ENCODE peak calls at places on chromosome 3, in eight cellular contexts. K is PC-3, B is lung, S is K562, E is cardiac muscle cell, M is OCI-LY7, N is pancreas, Q is Panc1. C is an unnamed sample.
A peak's percentile ranks its signal among the peaks of the same experiment; 100 is the strongest.

GRCh38 chr3:173933113-173933512 is 535.6 kb downstream of the NLGN1 start:
- DNase-seq in B (no peak), K (no peak), E (no peak), N (no peak), M (no peak), S (no peak), Q (no peak), C (no peak)

GRCh38 chr3:54761661-54762060 is 166.2 kb downstream of the LRTM1 start:
- DNase-seq in N (no peak), E (no peak), M (no peak), S (no peak), Q (no peak), B (no peak), K (no peak), C (no peak)

GRCh38 chr3:134650431-134651346 is at the start of gene KY:
- DNase-seq in Q (no peak), N (peak; percentile 80), E (peak; percentile 68), S (no peak), M (no peak), K (no peak), B (no peak), C (no peak)

GRCh38 chr3:155302476-155302875 is 9.0 kb upstream of the STRIT1 start:
- DNase-seq in Q (no peak), B (no peak), E (no peak), M (no peak), N (no peak), K (peak; percentile 61), S (no peak), C (no peak)

GRCh38 chr3:9808345-9809037 is 1.6 kb upstream of the TTLL3 start:
- DNase-seq in Q (no peak), E (peak; percentile 46), M (peak; percentile 78), K (peak; percentile 63), S (peak; percentile 44), N (no peak), B (no peak), C (no peak)

GRCh38 chr3:111465081-111465670 is 76.8 kb upstream of the CD96 start:
- DNase-seq in M (no peak), K (no peak), B (no peak), S (no peak), E (no peak), Q (no peak), N (no peak), C (no peak)

GRCh38 chr3:59979542-59979941 is 929.7 kb upstream of the CFAP20DC start:
- DNase-seq in N (no peak), M (no peak), K (no peak), Q (no peak), E (no peak), S (no peak), B (no peak), C (no peak)

GRCh38 chr3:15148614-15149013 is 49.7 kb upstream of the RBSN start:
- DNase-seq in Q (no peak), B (no peak), N (no peak), S (peak; percentile 89), K (peak; percentile 29), M (peak; percentile 9), E (peak; percentile 23), C (no peak)

GRCh38 chr3:171574556-171575240 is 114.5 kb upstream of the TNIK start:
- DNase-seq in E (no peak), K (no peak), B (no peak), Q (no peak), M (no peak), S (no peak), N (no peak), C (no peak)

GRCh38 chr3:110457508-110457907 is 614.1 kb upstream of the NECTIN3 start:
- DNase-seq in M (no peak), B (no peak), K (no peak), E (no peak), N (no peak), S (no peak), Q (no peak), C (no peak)

GRCh38 chr3:45885979-45886711 is at the start of gene CCR9:
- DNase-seq in E (no peak), M (no peak), N (no peak), K (no peak), Q (no peak), S (no peak), B (no peak), C (no peak)

GRCh38 chr3:127529346-127530188 is 61.0 kb downstream of the TPRA1 start:
- DNase-seq in K (no peak), B (peak; percentile 11), S (no peak), E (no peak), Q (no peak), M (no peak), N (no peak), C (no peak)

GRCh38 chr3:159236306-159236705 is 434.5 kb downstream of the MFSD1 start:
- DNase-seq in S (no peak), M (no peak), Q (no peak), N (no peak), K (no peak), B (no peak), E (no peak), C (no peak)

GRCh38 chr3:42088803-42089520 is 2.2 kb upstream of the TRAK1 start:
- DNase-seq in B (no peak), E (no peak), M (no peak), S (no peak), N (no peak), K (no peak), Q (no peak), C (no peak)

GRCh38 chr3:126340081-126340511 is 17.1 kb downstream of the KLF15 start:
- DNase-seq in Q (no peak), B (no peak), E (no peak), N (peak; percentile 43), M (no peak), K (no peak), S (no peak), C (no peak)

GRCh38 chr3:150743508-150743907 is 19.5 kb downstream of the SIAH2 start:
- DNase-seq in S (no peak), B (no peak), K (peak; percentile 65), M (no peak), Q (no peak), E (no peak), N (no peak), C (peak; percentile 82)

GRCh38 chr3:189355481-189356201 is 183.9 kb downstream of the TPRG1 start:
- DNase-seq in Q (no peak), B (no peak), M (no peak), K (peak; percentile 84), N (no peak), E (no peak), S (no peak), C (peak; percentile 85)

GRCh38 chr3:4957978-4958377 is 21.3 kb upstream of the BHLHE40 start:
- DNase-seq in B (no peak), E (no peak), Q (no peak), N (no peak), M (no peak), S (no peak), K (no peak), C (no peak)

GRCh38 chr3:4959180-4959579 is 20.1 kb upstream of the BHLHE40 start:
- DNase-seq in Q (no peak), E (no peak), N (no peak), K (no peak), S (no peak), M (no peak), B (no peak), C (no peak)

GRCh38 chr3:4963669-4964589 is 15.3 kb upstream of the BHLHE40 start:
- DNase-seq in Q (no peak), N (no peak), K (no peak), B (no peak), E (no peak), S (peak; percentile 74), M (no peak), C (no peak)
- TF ChIP-seq CTCF in Q (no peak), N (no peak), K (no peak), B (no peak), E (no peak), S (no peak), M (no peak), C (no peak)

DNA sequence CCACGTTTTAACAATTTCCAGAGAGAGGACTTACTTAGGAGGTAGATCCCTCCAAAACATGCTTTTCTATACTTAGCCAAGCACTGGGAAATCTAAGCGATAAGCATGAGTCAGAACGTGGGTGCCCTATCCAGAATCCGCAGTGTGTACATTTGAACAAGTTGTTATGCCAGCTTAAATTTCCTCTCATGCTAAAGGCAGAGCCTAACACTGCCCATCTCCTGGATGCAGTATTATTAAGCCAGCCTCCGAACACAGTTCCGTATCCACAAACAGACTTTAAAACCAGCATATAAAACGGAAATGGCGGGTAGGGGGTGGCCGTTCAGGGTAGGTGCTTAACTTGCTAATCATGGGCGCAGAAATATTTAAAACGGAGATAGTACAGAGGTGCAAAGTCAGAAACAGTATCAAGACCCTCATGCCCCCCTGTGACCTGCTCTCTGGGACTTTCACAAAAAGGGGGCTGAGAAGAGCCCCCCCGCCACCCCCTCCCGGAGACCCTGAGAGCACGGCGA is 1.0 kb upstream of the LRRIQ4 start:
- DNase-seq in Q (no peak), M (peak; percentile 47), S (no peak), N (no peak), K (peak; percentile 72), B (no peak), E (peak; percentile 32), C (no peak)
- H3K27ac ChIP-seq in Q (peak overlapping the region; percentile 63), M (no peak overlapping the region), S (no peak overlapping the region), N (no peak overlapping the region), K (peak overlapping the region; percentile 10), B (peak overlapping the region; percentile 63), E (peak overlapping the region; percentile 66), C (no peak overlapping the region)

DNA sequence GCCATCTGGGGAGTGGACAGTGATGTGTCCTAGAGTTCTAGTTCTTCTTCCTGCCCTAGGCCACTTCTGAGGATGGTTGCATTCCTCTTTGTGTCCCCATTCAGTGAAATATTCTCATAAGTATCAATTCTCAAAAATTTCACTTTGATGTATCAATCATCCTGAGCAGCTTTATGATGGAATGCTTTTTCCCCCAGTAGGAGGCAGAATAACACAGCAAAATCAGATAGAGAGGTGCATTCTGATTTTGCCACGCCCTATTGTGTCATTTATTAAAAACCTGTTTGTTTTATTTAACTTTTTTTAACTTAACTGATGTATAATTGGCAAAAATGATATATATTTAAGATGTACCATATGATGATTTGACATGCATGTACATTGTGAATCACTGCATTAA is 656.0 kb upstream of the GRM7 start:
- DNase-seq in B (no peak), K (peak; percentile 8), E (no peak), S (peak; percentile 3), N (no peak), M (peak; percentile 40), Q (no peak), C (no peak)
- TF ChIP-seq CTCF in B (no peak), K (peak; percentile 38), E (no peak), S (peak; percentile 32), N (no peak), M (peak; percentile 83), Q (no peak), C (no peak)

GRCh38 chr3:11305509-11305908 is 33.3 kb downstream of the ATG7 start:
- DNase-seq in B (no peak), K (peak; percentile 69), M (no peak), S (peak; percentile 15), Q (no peak), E (no peak), N (no peak), C (no peak)

GRCh38 chr3:11310258-11310657 is 38.1 kb downstream of the ATG7 start:
- DNase-seq in E (no peak), B (no peak), K (no peak), N (no peak), S (no peak), Q (no peak), M (no peak), C (no peak)

GRCh38 chr3:11307830-11308432 is 35.7 kb downstream of the ATG7 start:
- DNase-seq in B (no peak), M (no peak), N (no peak), K (no peak), Q (no peak), E (no peak), S (no peak), C (no peak)

GRCh38 chr3:11304160-11304559 is 32.0 kb downstream of the ATG7 start:
- DNase-seq in Q (no peak), M (no peak), K (no peak), E (no peak), B (no peak), N (no peak), S (no peak), C (no peak)

GRCh38 chr3:11306815-11307589 is 34.8 kb downstream of the ATG7 start:
- DNase-seq in N (no peak), B (no peak), E (peak; percentile 26), M (no peak), Q (no peak), K (no peak), S (no peak), C (no peak)
- H3K27ac ChIP-seq in N (peak overlapping the region; percentile 58), B (peak overlapping the region; percentile 26), E (no peak overlapping the region), M (no peak overlapping the region), Q (no peak overlapping the region), K (no peak overlapping the region), S (no peak overlapping the region), C (no peak overlapping the region)